ENCODE peak calls at places on chromosomes 4 and X, in four cellular contexts. D is GM12878, Y is SK-N-SH, E is HepG2. G is an unnamed sample.

GRCh38 chr4:48668254-48669017 is 111.6 kb downstream of the FRYL start:
- DNase-seq in E (no peak), Y (no peak), D (no peak), G (no peak)

GRCh38 chr4:98691588-98691987 is 33.2 kb upstream of the TSPAN5 start:
- DNase-seq in D (no peak), E (no peak), Y (no peak), G (no peak)

GRCh38 chr4:128320656-128321055 is 33.0 kb upstream of the PGRMC2 start:
- DNase-seq in Y (no peak), E (no peak), D (no peak), G (no peak)

GRCh38 chr4:110104661-110105060 is 93.8 kb downstream of the ELOVL6 start:
- DNase-seq in E (no peak), Y (no peak), D (no peak), G (no peak)

GRCh38 chr4:22595684-22596083 is 79.8 kb upstream of the ADGRA3 start:
- DNase-seq in D (peak; percentile 17), E (no peak), Y (peak; percentile 35), G (no peak)

GRCh38 chrX:121356139-121356849 is 308.9 kb downstream of the GLUD2 start:
- DNase-seq in D (no peak), E (no peak), Y (no peak), G (no peak)

GRCh38 chr4:7842384-7843279 is 97.0 kb downstream of the AFAP1 start:
- DNase-seq in Y (no peak), E (no peak), D (no peak), G (peak; percentile 63)

GRCh38 chrX:9534686-9535085 is 69.8 kb downstream of the TBL1X start:
- DNase-seq in D (no peak), E (peak; percentile 9), Y (no peak), G (no peak)

GRCh38 chrX:107272431-107272921 is 66.1 kb downstream of the DNAAF6 start:
- DNase-seq in E (no peak), Y (peak; percentile 41), D (no peak), G (peak; percentile 50)

GRCh38 chr4:16969696-16970135 is 71.3 kb upstream of the LDB2 start:
- DNase-seq in E (peak; percentile 50), Y (no peak), D (no peak), G (no peak)

GRCh38 chr4:185839204-185839712 is 27.3 kb upstream of the SORBS2 start:
- DNase-seq in D (no peak), E (no peak), Y (no peak), G (peak; percentile 65)

GRCh38 chr4:7768736-7769135 is 170.9 kb downstream of the AFAP1 start:
- DNase-seq in E (no peak), D (no peak), Y (no peak), G (no peak)

GRCh38 chrX:57104921-57105398 is 16.4 kb downstream of the SPIN2B start:
- DNase-seq in Y (no peak), E (no peak), D (no peak), G (no peak)

GRCh38 chr4:1365271-1366178 is 18.5 kb downstream of the UVSSA start:
- DNase-seq in D (no peak), Y (no peak), E (no peak), G (no peak)

GRCh38 chr4:152462047-152462446 is 73.8 kb downstream of the FBXW7 start:
- DNase-seq in D (peak; percentile 64), Y (no peak), E (peak; percentile 26), G (no peak)

GRCh38 chr4:137707221-137707620 is 174.9 kb upstream of the PCDH18 start:
- DNase-seq in E (no peak), D (no peak), Y (no peak), G (no peak)

GRCh38 chr4:128228021-128228571 is 59.5 kb downstream of the PGRMC2 start:
- DNase-seq in D (no peak), Y (no peak), E (no peak), G (peak; percentile 11)

GRCh38 chr4:185782523-185782922 is 29.5 kb downstream of the SORBS2 start:
- DNase-seq in Y (peak; percentile 28), D (no peak), E (peak; percentile 76), G (no peak)

GRCh38 chrX:78548012-78548411 is 111.1 kb downstream of the RTL3 start:
- DNase-seq in E (no peak), D (no peak), Y (no peak), G (no peak)

GRCh38 chrX:150504399-150505186 is 63.8 kb upstream of the MTM1 start:
- DNase-seq in D (no peak), E (no peak), Y (peak; percentile 26), G (no peak)

GRCh38 chrX:102126863-102127262 is 1.4 kb downstream of the TCEAL2 start:
- DNase-seq in Y (no peak), D (no peak), E (no peak), G (no peak)

GRCh38 chrX:1086444-1087409 is 125.7 kb downstream of the CRLF2 start:
- DNase-seq in Y (no peak), D (no peak), E (no peak), G (peak; percentile 97)

GRCh38 chr4:82553020-82553419 is 8.8 kb downstream of the TMEM150C start:
- DNase-seq in D (no peak), E (no peak), Y (no peak), G (no peak)

GRCh38 chr4:186144596-186145569 is 40.4 kb downstream of the FAM149A start:
- DNase-seq in D (no peak), E (no peak), Y (peak; percentile 92), G (peak; percentile 26)

GRCh38 chr4:8055206-8055605 is 103.4 kb downstream of the ABLIM2 start:
- DNase-seq in D (no peak), E (no peak), Y (no peak), G (no peak)

GRCh38 chr4:101066586-101066985 is 280.7 kb downstream of the PPP3CA start:
- DNase-seq in Y (no peak), E (no peak), D (no peak), G (no peak)

GRCh38 chrX:82649645-82650044 is 858.4 kb upstream of the POU3F4 start:
- DNase-seq in Y (no peak), E (no peak), D (no peak), G (no peak)

GRCh38 chr4:53712326-53712725 is 121.0 kb upstream of the LNX1 start:
- DNase-seq in E (no peak), Y (peak; percentile 9), D (no peak), G (no peak)

GRCh38 chr4:44928062-44928380 is 201.7 kb upstream of the GNPDA2 start:
- DNase-seq in D (no peak), Y (no peak), E (no peak), G (no peak)

GRCh38 chr4:174217273-174218126 is 66.0 kb downstream of the FBXO8 start:
- DNase-seq in D (no peak), E (no peak), Y (peak; percentile 85), G (no peak)

GRCh38 chrX:69027181-69028005 is 137.9 kb downstream of the PJA1 start:
- DNase-seq in Y (no peak), D (no peak), E (no peak), G (no peak)
- H3K27ac ChIP-seq in Y (no peak overlapping the region), D (peak overlapping the region; percentile 66), E (no peak overlapping the region), G (peak overlapping the region; percentile 52)

DNA sequence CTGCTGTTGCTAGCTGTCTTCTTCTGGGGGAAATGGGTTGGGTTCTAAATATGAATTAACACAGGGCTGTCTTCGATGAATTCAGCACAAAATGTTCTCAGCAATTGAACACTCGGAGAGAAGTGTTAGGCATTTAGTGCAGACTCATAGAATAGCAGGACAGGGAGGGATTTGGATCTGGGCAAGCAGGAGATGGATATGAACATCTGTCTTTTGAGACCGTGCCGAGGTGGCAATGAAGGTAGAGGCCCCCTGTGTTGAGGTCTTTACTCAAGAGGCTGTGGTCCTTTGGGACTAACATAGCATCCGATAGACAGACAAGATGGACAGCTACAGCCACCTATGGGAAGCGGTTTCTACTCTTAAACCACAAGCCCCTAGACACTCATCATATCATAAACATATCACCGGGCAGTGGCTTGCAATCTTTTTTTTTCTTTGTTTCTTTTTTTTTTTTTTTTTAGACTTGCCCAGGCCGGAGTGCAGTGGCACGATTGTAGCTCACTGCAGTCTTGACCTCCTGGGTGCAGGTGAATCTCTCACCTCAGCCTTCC is 6.7 kb downstream of the CD99 start:
- DNase-seq in E (no peak), D (peak; percentile 44), Y (no peak), G (no peak)
- TF ChIP-seq PBX3 in E (no peak), D (peak; percentile 90), Y (no peak), G (no peak)

DNA sequence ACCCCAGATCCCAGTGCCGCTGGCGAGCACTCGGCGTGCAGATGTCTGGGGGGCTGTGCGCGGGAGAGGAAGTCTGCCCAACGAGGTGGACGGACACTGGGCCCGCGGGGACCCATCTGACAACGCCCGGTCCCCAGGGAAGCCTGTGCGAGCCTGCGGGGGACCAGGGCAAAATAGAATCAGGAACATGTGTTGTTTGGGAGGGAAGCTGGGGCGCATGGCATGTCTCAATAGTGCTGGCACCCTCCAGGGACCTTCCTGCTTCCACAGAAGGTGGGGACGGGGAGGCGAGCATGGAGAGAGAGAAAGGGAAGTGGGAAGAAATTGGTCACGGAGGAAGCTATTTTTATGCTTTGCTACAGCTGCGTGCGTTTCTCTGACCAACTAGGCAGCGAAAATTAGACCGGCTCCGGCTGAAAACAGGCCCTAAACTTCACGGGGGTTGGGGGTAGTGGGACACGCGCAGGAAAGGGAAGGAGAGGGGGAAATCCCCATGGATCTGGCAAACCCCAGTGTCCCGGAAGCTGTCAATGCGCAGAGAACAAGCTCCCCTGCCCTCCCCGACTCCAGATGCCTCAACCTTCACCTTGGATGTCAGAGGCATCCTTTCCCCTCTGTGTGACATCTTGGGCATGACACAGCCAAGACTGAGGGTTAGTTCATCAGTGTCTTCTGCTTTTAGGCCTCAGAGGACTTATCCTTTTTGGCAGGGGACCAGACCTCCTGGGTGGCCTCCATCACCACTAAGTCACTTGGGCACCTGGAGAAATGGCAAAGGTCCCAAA is 169.8 kb upstream of the BCOR start:
- DNase-seq in E (no peak), Y (no peak), D (peak; percentile 19), G (no peak)
- H3K27ac ChIP-seq in E (no peak overlapping the region), Y (no peak overlapping the region), D (peak overlapping the region; percentile 52), G (peak overlapping the region; percentile 96)

GRCh38 chr4:5708829-5709680 is 696 bp upstream of the EVC2 start:
- DNase-seq in Y (no peak), E (no peak), D (no peak), G (no peak)

GRCh38 chr4:5710065-5710961 is 688 bp upstream of the EVC start:
- DNase-seq in E (peak; percentile 20), D (no peak), Y (peak; percentile 75), G (peak; percentile 44)

GRCh38 chr4:5706486-5707290 is 1.7 kb downstream of the EVC2 start:
- DNase-seq in E (no peak), D (no peak), Y (no peak), G (peak; percentile 6)

GRCh38 chr4:5707366-5708133 is 809 bp downstream of the EVC2 start:
- DNase-seq in E (no peak), Y (no peak), D (no peak), G (no peak)

DNA sequence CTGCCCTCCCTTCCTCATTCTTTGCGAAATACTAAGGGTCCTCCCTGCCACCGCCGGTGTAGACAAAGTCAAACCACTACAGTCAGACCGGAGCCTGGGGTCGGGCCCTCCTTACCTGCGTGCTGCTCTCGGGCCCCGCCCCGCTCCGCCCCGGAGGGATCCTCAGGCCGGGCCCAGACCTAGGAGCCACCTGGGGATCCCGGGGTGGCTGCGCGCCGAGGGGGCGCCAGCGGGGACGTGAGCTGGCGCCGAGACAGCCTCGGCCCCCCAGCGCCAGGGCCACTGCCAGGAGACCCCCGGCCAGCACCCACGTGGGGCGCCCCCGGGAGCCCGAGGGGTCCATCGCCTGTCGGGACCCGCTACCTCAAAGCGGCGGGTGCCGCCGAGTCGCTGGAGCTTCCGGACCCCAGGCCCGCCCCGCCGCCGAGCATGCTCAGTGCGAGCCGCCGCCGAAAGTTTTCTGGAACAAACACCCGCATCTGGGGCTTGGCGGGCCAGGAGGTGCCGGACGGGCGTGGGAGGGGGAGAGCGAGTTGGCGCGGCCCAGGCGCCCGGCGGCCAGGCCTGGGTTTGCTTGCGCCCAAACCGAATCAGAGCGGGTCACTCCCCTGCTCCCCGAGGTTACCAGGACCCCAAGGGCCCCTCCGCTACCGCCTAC is at the start of gene EVC2:
- DNase-seq in E (no peak), Y (peak; percentile 58), D (no peak), G (peak; percentile 27)
- TF ChIP-seq PBX3 in E (no peak), Y (no peak), D (no peak), G (no peak)